ENCODE peak calls at places on chromosomes 11 and 22, in ten cellular contexts. D is heart right ventricle; E is fibroblast of lung; O is cardiac muscle cell; W is thyroid gland; C is adipocyte; F is choroid plexus epithelial cell; L is GM06990; S is pancreas; G is CD4-positive, alpha-beta memory T cell. X is an unnamed sample.

GRCh38 chr22:22816171-22816514 is 71.5 kb upstream of the IGLL5 start:
- DNase-seq in D (no peak), E (no peak), O (no peak), W (no peak), C (no peak), F (no peak), L (no peak), S (no peak), G (no peak), X (no peak)

GRCh38 chr11:115682101-115682500 is 177.9 kb upstream of the CADM1 start:
- DNase-seq in D (no peak), E (peak; percentile 87), O (no peak), W (no peak), C (no peak), F (no peak), L (no peak), S (no peak), G (no peak), X (no peak)

GRCh38 chr11:20355221-20356219 is 8.0 kb upstream of the HTATIP2 start:
- DNase-seq in D (no peak), E (peak; percentile 23), O (peak; percentile 44), W (no peak), C (peak; percentile 36), F (peak; percentile 77), L (no peak), S (no peak), G (peak; percentile 10), X (no peak)

GRCh38 chr22:28329582-28330073 is 350.0 kb downstream of the TTC28 start:
- DNase-seq in D (no peak), E (peak; percentile 81), O (no peak), W (no peak), C (peak; percentile 84), F (peak; percentile 50), L (no peak), S (no peak), G (no peak), X (no peak)

GRCh38 chr11:69524291-69524882 is 42.9 kb downstream of the LINC01488 start:
- DNase-seq in D (no peak), E (peak; percentile 74), O (no peak), W (no peak), C (peak; percentile 42), F (peak; percentile 31), L (no peak), S (peak; percentile 23), G (no peak), X (peak; percentile 51)

GRCh38 chr11:27237641-27238040 is 125.4 kb downstream of the CCDC34 start:
- DNase-seq in D (no peak), E (no peak), O (no peak), W (no peak), C (no peak), F (no peak), L (no peak), S (no peak), G (no peak), X (no peak)

GRCh38 chr11:74397531-74398243 is 546 bp downstream of the PGM2L1 start:
- DNase-seq in D (peak; percentile 42), E (peak; percentile 52), O (peak; percentile 36), W (peak; percentile 48), C (peak; percentile 53), F (peak; percentile 43), L (peak; percentile 42), S (no peak), G (peak; percentile 54), X (peak; percentile 59)

GRCh38 chr11:63635762-63636465 is 21.7 kb upstream of the PLAAT3 start:
- DNase-seq in D (peak; percentile 22), E (peak; percentile 41), O (peak; percentile 67), W (peak; percentile 70), C (peak; percentile 82), F (peak; percentile 82), L (peak; percentile 26), S (peak; percentile 64), G (peak; percentile 66), X (peak; percentile 83)

GRCh38 chr11:70141490-70142014 is 61.5 kb upstream of the FADD start:
- DNase-seq in D (no peak), E (peak; percentile 29), O (peak; percentile 27), W (no peak), C (no peak), F (no peak), L (no peak), S (no peak), G (no peak), X (peak; percentile 92)

GRCh38 chr11:63839508-63840355 is 822 bp downstream of the MARK2 start:
- DNase-seq in D (peak; percentile 34), E (no peak), O (peak; percentile 46), W (peak; percentile 44), C (peak; percentile 57), F (peak; percentile 17), L (peak; percentile 64), S (peak; percentile 69), G (peak; percentile 13), X (no peak)

GRCh38 chr11:76623171-76623883 is 47.2 kb downstream of the LRRC32 start:
- DNase-seq in D (no peak), E (peak; percentile 81), O (no peak), W (no peak), C (peak; percentile 36), F (peak; percentile 57), L (no peak), S (no peak), G (no peak), X (no peak)

GRCh38 chr11:69700278-69701140 is 3.3 kb downstream of the FGF19 start:
- DNase-seq in D (peak; percentile 82), E (peak; percentile 56), O (peak; percentile 89), W (peak; percentile 91), C (peak; percentile 63), F (peak; percentile 77), L (no peak), S (peak; percentile 82), G (no peak), X (peak; percentile 90)

GRCh38 chr11:42410251-42410956 is 901.4 kb upstream of the API5 start:
- DNase-seq in D (no peak), E (peak; percentile 64), O (no peak), W (no peak), C (no peak), F (no peak), L (no peak), S (no peak), G (no peak), X (no peak)

GRCh38 chr11:122754028-122754427 is 84.3 kb upstream of the CRTAM start:
- DNase-seq in D (no peak), E (no peak), O (no peak), W (no peak), C (no peak), F (no peak), L (no peak), S (no peak), G (no peak), X (no peak)

DNA sequence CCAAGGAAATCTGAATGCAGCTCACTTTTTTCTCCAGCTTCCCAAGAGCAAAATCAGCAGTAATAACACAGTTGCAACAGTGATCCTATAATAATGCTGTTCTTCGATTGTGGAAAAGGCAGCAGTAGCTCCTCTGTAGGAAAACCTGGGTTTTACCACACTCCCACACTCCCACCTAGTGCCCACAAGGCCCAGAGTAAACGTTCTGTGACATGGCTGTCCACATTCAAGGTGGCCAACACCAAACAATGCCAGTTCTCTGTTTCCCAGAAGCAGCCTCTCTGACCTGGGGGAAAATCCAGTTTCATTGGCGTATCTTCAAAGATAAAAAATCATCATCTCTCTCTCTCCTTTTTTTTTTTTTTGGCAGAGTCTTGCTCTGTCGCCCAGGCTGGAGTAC is 40.2 kb downstream of the WT1 start:
- DNase-seq in D (no peak), E (no peak), O (no peak), W (no peak), C (no peak), F (no peak), L (no peak), S (no peak), G (no peak), X (no peak)
- H3K4me3 ChIP-seq in D (no peak overlapping the region), E (no peak overlapping the region), O (no peak overlapping the region), W (no peak overlapping the region), C (no peak overlapping the region), F (no peak overlapping the region), L (no peak overlapping the region), S (no peak overlapping the region), G (no peak overlapping the region), X (no peak overlapping the region)

GRCh38 chr11:1060410-1060809 is 14.3 kb upstream of the MUC2 start:
- DNase-seq in D (peak; percentile 11), E (no peak), O (no peak), W (no peak), C (no peak), F (no peak), L (no peak), S (peak; percentile 38), G (no peak), X (no peak)

GRCh38 chr11:1060885-1061616 is 13.6 kb upstream of the MUC2 start:
- DNase-seq in D (peak; percentile 15), E (peak; percentile 82), O (no peak), W (no peak), C (peak; percentile 89), F (peak; percentile 19), L (no peak), S (peak; percentile 44), G (no peak), X (no peak)

GRCh38 chr11:1064167-1064566 is 10.5 kb upstream of the MUC2 start:
- DNase-seq in D (no peak), E (peak; percentile 57), O (no peak), W (no peak), C (no peak), F (no peak), L (no peak), S (no peak), G (no peak), X (no peak)

GRCh38 chr11:1059759-1060158 is 14.9 kb upstream of the MUC2 start:
- DNase-seq in D (no peak), E (no peak), O (no peak), W (no peak), C (no peak), F (no peak), L (no peak), S (peak; percentile 31), G (no peak), X (peak; percentile 66)

GRCh38 chr11:1062075-1062820 is 12.4 kb upstream of the MUC2 start:
- DNase-seq in D (no peak), E (no peak), O (no peak), W (no peak), C (no peak), F (no peak), L (no peak), S (no peak), G (no peak), X (no peak)
- H3K4me3 ChIP-seq in D (no peak overlapping the region), E (no peak overlapping the region), O (no peak overlapping the region), W (no peak overlapping the region), C (no peak overlapping the region), F (no peak overlapping the region), L (no peak overlapping the region), S (no peak overlapping the region), G (no peak overlapping the region), X (no peak overlapping the region)

DNA sequence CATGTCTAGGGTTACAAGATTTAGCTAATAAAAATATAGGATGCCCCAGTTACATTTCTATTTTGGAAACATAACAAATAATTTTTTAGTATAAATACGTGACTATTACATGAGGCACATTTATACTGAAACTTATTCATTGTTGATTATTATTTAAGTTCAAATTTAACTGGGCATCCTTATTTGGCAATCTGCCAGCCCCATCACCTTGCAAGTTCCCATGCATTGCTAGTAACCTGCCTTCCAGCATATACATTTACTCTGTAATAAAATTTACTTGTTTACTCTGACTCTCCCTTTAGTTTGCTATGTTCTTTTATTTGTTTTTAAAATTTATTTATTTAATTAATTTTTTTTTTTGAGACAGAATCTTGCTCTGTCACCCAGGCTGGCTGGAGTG is 654.9 kb upstream of the CCDC90B start:
- DNase-seq in D (no peak), E (no peak), O (no peak), W (no peak), C (no peak), F (no peak), L (no peak), S (no peak), G (no peak), X (no peak)
- H3K4me3 ChIP-seq in D (no peak overlapping the region), E (no peak overlapping the region), O (no peak overlapping the region), W (no peak overlapping the region), C (no peak overlapping the region), F (no peak overlapping the region), L (no peak overlapping the region), S (no peak overlapping the region), G (no peak overlapping the region), X (no peak overlapping the region)

GRCh38 chr11:66492161-66492865 is 12.1 kb downstream of the DPP3 start:
- DNase-seq in D (no peak), E (peak; percentile 64), O (no peak), W (no peak), C (no peak), F (peak; percentile 52), L (no peak), S (no peak), G (no peak), X (peak; percentile 59)
- H3K4me3 ChIP-seq in D (no peak overlapping the region), E (no peak overlapping the region), O (no peak overlapping the region), W (no peak overlapping the region), C (no peak overlapping the region), F (no peak overlapping the region), L (no peak overlapping the region), S (no peak overlapping the region), G (no peak overlapping the region), X (no peak overlapping the region)

X was measured in H7.